ENCODE peak calls at places on chromosomes 6 and 20, in nine cellular contexts. C is effector CD4-positive, alpha-beta T cell; K is stimulated activated CD8-positive, alpha-beta memory T cell treated with anti-CD3 and anti-CD28 coated beads, Interleukin-12 subunit alpha, Interleukin-12 subunit beta, amount 100 ng/mL, for 4 hours; W is left ventricle myocardium superior; B is globus pallidus; S is T1000; R is stimulated activated CD4-positive, alpha-beta T cell treated with anti-CD3 and anti-CD28 coated beads, Interleukin-12 subunit alpha, Interleukin-12 subunit beta, amount 100 ng/mL, for 4 hours; O is right cardiac atrium; D is dermis microvascular lymphatic vessel endothelial cell. M is an unnamed sample.

GRCh38 chr6:164827537-164827936 is 481.9 kb downstream of the C6orf118 start:
- DNase-seq in C (no peak), R (no peak), B (no peak), K (no peak), W (no peak), D (no peak), S (no peak), O (no peak), M (no peak)

GRCh38 chr6:124699038-124699437 is 263.2 kb upstream of the RNF217 start:
- DNase-seq in C (no peak), K (no peak), S (no peak), O (no peak), D (no peak), B (no peak), W (no peak), R (no peak), M (no peak)

GRCh38 chr6:165059032-165059431 is 250.4 kb downstream of the C6orf118 start:
- DNase-seq in B (no peak), W (no peak), K (no peak), S (no peak), O (no peak), C (no peak), D (peak), R (no peak), M (no peak)

GRCh38 chr6:130182466-130182865 is 40.3 kb downstream of the SAMD3 start:
- DNase-seq in D (no peak), R (no peak), O (no peak), S (no peak), B (no peak), K (no peak), W (no peak), C (no peak), M (no peak)

GRCh38 chr6:110369056-110369455 is 10.9 kb upstream of the METTL24 start:
- DNase-seq in O (no peak), D (no peak), R (no peak), W (no peak), C (no peak), B (no peak), K (no peak), S (no peak), M (no peak)

GRCh38 chr6:7238900-7239589 is 74.0 kb downstream of the SSR1 start:
- DNase-seq in W (peak), D (peak), C (peak), B (peak), O (peak), R (peak), S (peak), K (peak), M (peak)

GRCh38 chr6:82072771-82073170 is 174.8 kb downstream of the IBTK start:
- DNase-seq in B (no peak), S (peak), O (no peak), K (no peak), R (no peak), D (no peak), C (no peak), W (no peak), M (no peak)

GRCh38 chr20:59144179-59144830 is 19.3 kb upstream of the ZNF831 start:
- DNase-seq in B (no peak), D (no peak), C (no peak), O (no peak), W (no peak), R (no peak), K (peak), S (no peak), M (no peak)

GRCh38 chr20:31605902-31606677 is 1.0 kb downstream of the ID1 start:
- DNase-seq in O (peak), R (no peak), C (no peak), K (no peak), B (no peak), D (peak), W (peak), S (no peak), M (peak)

GRCh38 chr20:33119725-33120720 is 40.6 kb downstream of the BPIFB4 start:
- DNase-seq in K (no peak), R (no peak), C (no peak), O (no peak), D (no peak), B (no peak), W (no peak), S (no peak), M (no peak)

GRCh38 chr6:5695260-5696245 is 311.2 kb downstream of the NRN1 start:
- DNase-seq in B (no peak), K (no peak), C (no peak), R (no peak), O (peak), D (peak), S (no peak), W (no peak), M (peak)

GRCh38 chr6:44676246-44676790 is 288.8 kb downstream of the CDC5L start:
- DNase-seq in R (no peak), B (no peak), W (no peak), K (no peak), S (no peak), D (no peak), C (no peak), O (no peak), M (no peak)

GRCh38 chr6:130715058-130715457 is 112.1 kb upstream of the SMLR1 start:
- DNase-seq in R (no peak), B (no peak), S (no peak), D (no peak), K (no peak), O (no peak), W (no peak), C (no peak), M (no peak)

GRCh38 chr20:1533059-1533458 is 24.4 kb downstream of the SIRPD start:
- DNase-seq in O (no peak), K (no peak), D (no peak), R (no peak), W (no peak), B (peak), C (no peak), S (no peak), M (peak)